ENCODE peak calls at places on chromosomes 7 and 10, in six cellular contexts. One of them, this sample, is unnamed.

GRCh38 chr10:119542990-119543813 is 683 bp upstream of the RGS10 start:
- DNase-seq in A549: peak; percentile 75
- DNase-seq in GM12878: no peak
- DNase-seq in HepG2: peak; percentile 39
- DNase-seq in NB4: peak; percentile 86
- DNase-seq in K562: peak; percentile 77
- DNase-seq in this sample: peak; percentile 48

GRCh38 chr10:45151467-45152214 is 150.9 kb downstream of the ZNF22 start:
- DNase-seq in A549: no peak
- DNase-seq in GM12878: no peak
- DNase-seq in HepG2: no peak
- DNase-seq in NB4: no peak
- DNase-seq in K562: no peak
- DNase-seq in this sample: no peak

GRCh38 chr10:94043431-94043990 is 49.8 kb downstream of the PLCE1 start:
- DNase-seq in A549: no peak
- DNase-seq in GM12878: no peak
- DNase-seq in HepG2: no peak
- DNase-seq in NB4: no peak
- DNase-seq in K562: no peak
- DNase-seq in this sample: no peak

GRCh38 chr7:29265208-29265923 is 70.8 kb downstream of the CHN2 start:
- DNase-seq in A549: no peak
- DNase-seq in GM12878: no peak
- DNase-seq in HepG2: no peak
- DNase-seq in NB4: no peak
- DNase-seq in K562: no peak
- DNase-seq in this sample: peak; percentile 94

GRCh38 chr7:132161976-132162375 is 414.3 kb downstream of the PLXNA4 start:
- DNase-seq in A549: no peak
- DNase-seq in GM12878: no peak
- DNase-seq in HepG2: no peak
- DNase-seq in NB4: no peak
- DNase-seq in K562: no peak
- DNase-seq in this sample: no peak

GRCh38 chr10:62726142-62726541 is 78.4 kb upstream of the ADO start:
- DNase-seq in A549: no peak
- DNase-seq in GM12878: no peak
- DNase-seq in HepG2: no peak
- DNase-seq in NB4: no peak
- DNase-seq in K562: no peak
- DNase-seq in this sample: no peak

GRCh38 chr7:129644634-129645230 is 33.2 kb downstream of the NRF1 start:
- DNase-seq in A549: no peak
- DNase-seq in GM12878: no peak
- DNase-seq in HepG2: peak; percentile 37
- DNase-seq in NB4: peak; percentile 64
- DNase-seq in K562: peak; percentile 71
- DNase-seq in this sample: peak; percentile 66

GRCh38 chr7:112495820-112496462 is 15.2 kb downstream of the LSMEM1 start:
- DNase-seq in A549: peak; percentile 45
- DNase-seq in GM12878: no peak
- DNase-seq in HepG2: peak; percentile 48
- DNase-seq in NB4: peak; percentile 80
- DNase-seq in K562: peak; percentile 73
- DNase-seq in this sample: peak; percentile 75

GRCh38 chr10:48331436-48331835 is 25.0 kb downstream of the MAPK8 start:
- DNase-seq in A549: no peak
- DNase-seq in GM12878: no peak
- DNase-seq in HepG2: no peak
- DNase-seq in NB4: no peak
- DNase-seq in K562: no peak
- DNase-seq in this sample: no peak

GRCh38 chr10:122154034-122154732 is 116.9 kb upstream of the BTBD16 start:
- DNase-seq in A549: no peak
- DNase-seq in GM12878: no peak
- DNase-seq in HepG2: no peak
- DNase-seq in NB4: no peak
- DNase-seq in K562: no peak
- DNase-seq in this sample: no peak

GRCh38 chr10:7819126-7819470 is 793 bp downstream of the TAF3 start:
- DNase-seq in A549: peak; percentile 38
- DNase-seq in GM12878: no peak
- DNase-seq in HepG2: peak; percentile 51
- DNase-seq in NB4: peak; percentile 61
- DNase-seq in K562: peak; percentile 75
- DNase-seq in this sample: peak; percentile 59

GRCh38 chr7:25583655-25584054 is 355.4 kb upstream of the NPVF start:
- DNase-seq in A549: no peak
- DNase-seq in GM12878: no peak
- DNase-seq in HepG2: no peak
- DNase-seq in NB4: no peak
- DNase-seq in K562: no peak
- DNase-seq in this sample: no peak

GRCh38 chr7:25579688-25580075 is 351.4 kb upstream of the NPVF start:
- DNase-seq in A549: no peak
- DNase-seq in GM12878: no peak
- DNase-seq in HepG2: no peak
- DNase-seq in NB4: no peak
- DNase-seq in K562: no peak
- DNase-seq in this sample: no peak

GRCh38 chr7:25575634-25576033 is 347.3 kb upstream of the NPVF start:
- DNase-seq in A549: no peak
- DNase-seq in GM12878: no peak
- DNase-seq in HepG2: no peak
- DNase-seq in NB4: no peak
- DNase-seq in K562: no peak
- DNase-seq in this sample: no peak

GRCh38 chr7:25580156-25580555 is 351.9 kb upstream of the NPVF start:
- DNase-seq in A549: no peak
- DNase-seq in GM12878: no peak
- DNase-seq in HepG2: no peak
- DNase-seq in NB4: no peak
- DNase-seq in K562: no peak
- DNase-seq in this sample: no peak

DNA sequence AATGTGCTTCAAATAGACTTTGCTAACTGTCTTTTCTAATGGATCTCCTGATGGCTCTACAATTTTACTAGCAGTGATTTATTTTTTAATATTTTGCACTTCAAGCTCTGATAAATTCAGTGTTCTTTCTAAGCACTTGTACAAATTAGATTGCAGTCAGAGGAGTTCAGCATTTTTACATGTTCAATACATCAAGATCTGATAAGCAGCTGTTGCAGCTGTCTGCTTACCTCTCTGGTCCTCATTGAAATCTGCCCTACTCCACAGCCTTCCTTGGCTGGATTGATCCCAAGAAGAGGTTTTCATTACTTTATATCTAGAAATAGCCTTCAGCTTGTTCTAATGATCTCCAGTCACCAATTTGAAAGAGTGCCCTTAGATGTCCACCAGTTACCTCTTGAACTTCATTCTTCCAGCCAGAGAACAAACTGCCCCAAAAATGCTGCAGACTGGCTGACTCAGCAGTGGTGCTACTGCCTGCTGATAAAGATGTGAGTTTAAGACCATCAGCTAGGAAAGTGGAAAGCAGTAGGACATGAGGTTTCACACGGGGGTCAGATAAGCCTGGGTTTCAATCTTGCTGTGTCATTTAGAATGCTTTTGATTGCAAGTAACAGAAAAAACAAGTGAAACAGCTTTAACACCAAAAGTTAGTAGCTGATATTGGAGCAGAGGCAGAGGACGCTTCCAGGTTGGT is 350.9 kb upstream of the NPVF start:
- DNase-seq in A549: no peak
- DNase-seq in GM12878: no peak
- DNase-seq in HepG2: no peak
- DNase-seq in NB4: no peak
- DNase-seq in K562: peak; percentile 60
- DNase-seq in this sample: no peak
- TF ChIP-seq MYC in A549: no peak
- TF ChIP-seq MYC in GM12878: no peak
- TF ChIP-seq MYC in HepG2: no peak
- TF ChIP-seq MYC in NB4: no peak
- TF ChIP-seq MYC in K562: no peak
- TF ChIP-seq MYC in this sample: no peak

GRCh38 chr7:114148779-114149178 is 230.0 kb upstream of the PPP1R3A start:
- DNase-seq in A549: no peak
- DNase-seq in GM12878: no peak
- DNase-seq in HepG2: no peak
- DNase-seq in NB4: peak; percentile 33
- DNase-seq in K562: no peak
- DNase-seq in this sample: no peak

GRCh38 chr7:114152314-114152938 is 233.6 kb upstream of the PPP1R3A start:
- DNase-seq in A549: no peak
- DNase-seq in GM12878: no peak
- DNase-seq in HepG2: no peak
- DNase-seq in NB4: no peak
- DNase-seq in K562: no peak
- DNase-seq in this sample: no peak

GRCh38 chr7:114153700-114154099 is 234.9 kb upstream of the PPP1R3A start:
- DNase-seq in A549: no peak
- DNase-seq in GM12878: no peak
- DNase-seq in HepG2: no peak
- DNase-seq in NB4: no peak
- DNase-seq in K562: no peak
- DNase-seq in this sample: no peak

GRCh38 chr7:114151777-114152176 is 233.0 kb upstream of the PPP1R3A start:
- DNase-seq in A549: no peak
- DNase-seq in GM12878: no peak
- DNase-seq in HepG2: no peak
- DNase-seq in NB4: no peak
- DNase-seq in K562: no peak
- DNase-seq in this sample: no peak

DNA sequence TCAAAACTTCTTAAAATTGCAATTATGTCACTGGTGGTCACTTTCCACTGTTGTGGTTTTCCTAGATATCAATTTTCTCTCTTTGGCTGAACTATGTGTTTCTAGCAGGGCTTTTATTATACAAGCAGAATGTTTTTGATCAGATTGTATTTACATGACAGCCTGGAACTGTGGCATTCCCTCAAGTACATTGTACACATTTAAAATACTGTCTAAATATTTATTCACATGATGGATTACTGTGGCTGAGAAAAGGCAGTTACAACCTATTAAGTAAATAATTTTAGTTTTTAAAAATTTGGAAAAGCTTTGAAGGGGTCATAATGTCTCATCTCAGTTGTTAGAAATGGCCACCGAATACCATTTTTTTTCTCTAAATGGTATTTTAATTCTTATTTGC is 231.9 kb upstream of the PPP1R3A start:
- DNase-seq in A549: no peak
- DNase-seq in GM12878: no peak
- DNase-seq in HepG2: no peak
- DNase-seq in NB4: no peak
- DNase-seq in K562: no peak
- DNase-seq in this sample: no peak
- TF ChIP-seq MYC in A549: no peak
- TF ChIP-seq MYC in GM12878: no peak
- TF ChIP-seq MYC in HepG2: no peak
- TF ChIP-seq MYC in NB4: no peak
- TF ChIP-seq MYC in K562: no peak
- TF ChIP-seq MYC in this sample: no peak

GRCh38 chr7:27920281-27920946 is 180.5 kb downstream of the TAX1BP1 start:
- DNase-seq in A549: no peak
- DNase-seq in GM12878: no peak
- DNase-seq in HepG2: no peak
- DNase-seq in NB4: no peak
- DNase-seq in K562: no peak
- DNase-seq in this sample: no peak

GRCh38 chr7:27921081-27921836 is 181.3 kb downstream of the TAX1BP1 start:
- DNase-seq in A549: peak; percentile 49
- DNase-seq in GM12878: peak; percentile 48
- DNase-seq in HepG2: peak; percentile 70
- DNase-seq in NB4: peak; percentile 89
- DNase-seq in K562: peak; percentile 64
- DNase-seq in this sample: peak; percentile 94

GRCh38 chr7:27925573-27926201 is 185.7 kb downstream of the TAX1BP1 start:
- DNase-seq in A549: no peak
- DNase-seq in GM12878: no peak
- DNase-seq in HepG2: no peak
- DNase-seq in NB4: no peak
- DNase-seq in K562: no peak
- DNase-seq in this sample: no peak

GRCh38 chr7:27923308-27923980 is 183.5 kb downstream of the TAX1BP1 start:
- DNase-seq in A549: no peak
- DNase-seq in GM12878: no peak
- DNase-seq in HepG2: no peak
- DNase-seq in NB4: no peak
- DNase-seq in K562: no peak
- DNase-seq in this sample: no peak

DNA sequence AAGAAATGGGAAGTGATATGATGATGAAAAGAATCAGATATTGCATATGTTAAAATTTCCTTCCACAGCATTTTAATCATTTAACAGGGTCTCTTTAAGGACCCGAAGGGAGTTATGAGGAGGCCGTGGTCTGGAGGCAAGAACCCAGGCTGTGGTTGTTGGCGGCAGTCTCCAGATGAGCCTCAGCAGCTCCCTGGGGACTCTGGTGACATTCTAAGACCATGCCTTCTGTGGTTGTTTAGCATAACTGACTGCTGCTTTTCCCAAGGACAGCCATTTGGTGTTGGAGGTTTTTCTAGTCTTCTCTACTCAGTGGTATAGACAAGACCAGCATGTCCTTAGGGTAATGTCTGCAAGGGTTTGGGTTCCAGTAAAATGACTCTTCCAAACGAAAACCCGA is 182.9 kb downstream of the TAX1BP1 start:
- DNase-seq in A549: no peak
- DNase-seq in GM12878: peak; percentile 38
- DNase-seq in HepG2: no peak
- DNase-seq in NB4: peak; percentile 92
- DNase-seq in K562: no peak
- DNase-seq in this sample: no peak
- TF ChIP-seq MYC in A549: no peak
- TF ChIP-seq MYC in GM12878: no peak
- TF ChIP-seq MYC in HepG2: no peak
- TF ChIP-seq MYC in NB4: no peak
- TF ChIP-seq MYC in K562: no peak
- TF ChIP-seq MYC in this sample: no peak

DNA sequence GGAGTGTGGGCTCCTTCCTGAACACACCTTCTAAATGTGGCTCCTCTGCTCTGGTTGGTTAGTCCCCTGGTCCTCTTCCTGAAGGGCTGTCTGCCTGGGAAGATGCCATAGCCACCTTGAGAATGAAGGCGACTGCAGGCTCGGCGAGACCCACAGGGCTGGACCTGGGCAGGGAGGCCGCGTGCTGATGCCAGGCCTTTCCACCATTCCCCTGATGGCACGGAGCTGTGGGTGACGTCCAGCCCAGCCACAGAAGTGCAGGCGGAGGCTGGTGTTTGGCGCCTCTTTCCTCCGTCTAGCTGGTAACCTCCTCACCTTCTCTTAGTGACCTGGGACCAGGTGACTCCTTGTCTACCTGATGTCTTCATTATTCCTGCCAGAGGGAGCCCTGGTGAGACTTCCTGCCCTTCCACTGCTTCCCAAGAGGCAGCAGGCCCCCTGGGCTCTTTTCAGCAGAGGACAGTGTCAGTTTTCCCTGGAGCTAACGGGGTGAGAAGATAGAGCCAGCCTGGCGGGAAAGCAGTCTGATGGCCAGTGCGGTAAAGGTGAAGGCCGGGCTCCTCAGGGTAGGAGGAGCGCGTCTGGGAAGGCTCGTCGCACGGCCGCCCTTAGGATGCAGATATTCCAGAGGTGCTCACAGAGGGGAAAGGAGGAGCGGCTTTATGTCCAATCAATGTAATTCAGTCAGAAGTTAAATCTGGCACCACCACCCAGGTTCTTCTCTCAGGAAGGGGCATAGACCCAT is 34.9 kb downstream of the GBX1 start:
- DNase-seq in A549: no peak
- DNase-seq in GM12878: no peak
- DNase-seq in HepG2: no peak
- DNase-seq in NB4: no peak
- DNase-seq in K562: no peak
- DNase-seq in this sample: no peak
- TF ChIP-seq MYC in A549: no peak
- TF ChIP-seq MYC in GM12878: no peak
- TF ChIP-seq MYC in HepG2: no peak
- TF ChIP-seq MYC in NB4: no peak
- TF ChIP-seq MYC in K562: no peak
- TF ChIP-seq MYC in this sample: no peak

This sample was measured in endothelial cell of umbilical vein.